ENCODE peak calls at places on chromosomes 7 and 10, in six cellular contexts. I, X, F, N, D and B are unnamed samples.

GRCh38 chr10:7192831-7193348 is 217.9 kb downstream of the SFMBT2 start:
- DNase-seq in F (no peak), I (no peak), N (no peak), X (no peak), D (no peak), B (no peak)

GRCh38 chr7:97021443-97022261 is 3.0 kb downstream of the DLX5 start:
- DNase-seq in X (no peak), D (peak), F (no peak), I (no peak), N (no peak), B (no peak)

GRCh38 chr10:76311752-76312699 is 880.6 kb downstream of the LRMDA start:
- DNase-seq in X (peak), D (no peak), N (peak), F (peak), I (no peak), B (peak)

GRCh38 chr10:102402512-102402896 is 7.0 kb downstream of the NFKB2 start:
- DNase-seq in I (no peak), D (no peak), X (no peak), N (no peak), F (no peak), B (no peak)

GRCh38 chr10:125102216-125102615 is 58.1 kb downstream of the CTBP2 start:
- DNase-seq in F (no peak), X (peak), D (no peak), N (no peak), I (peak), B (peak)

GRCh38 chr10:121157998-121158397 is 306.8 kb downstream of the WDR11 start:
- DNase-seq in X (no peak), I (no peak), N (no peak), F (peak), D (no peak), B (no peak)

GRCh38 chr10:119412244-119412750 is 130.2 kb downstream of the RGS10 start:
- DNase-seq in X (no peak), N (peak), F (no peak), I (peak), D (no peak), B (no peak)

GRCh38 chr10:80275135-80275498 is 14.3 kb downstream of the MAT1A start:
- DNase-seq in F (no peak), N (no peak), D (no peak), X (no peak), I (no peak), B (no peak)

GRCh38 chr10:20885678-20886077 is 11.4 kb downstream of the NEBL start:
- DNase-seq in F (no peak), I (no peak), N (no peak), X (peak), D (no peak), B (no peak)

GRCh38 chr7:133386204-133386603 is 133.3 kb downstream of the EXOC4 start:
- DNase-seq in X (no peak), F (no peak), D (no peak), N (no peak), I (no peak), B (no peak)

GRCh38 chr10:96306516-96306915 is 2.3 kb downstream of the DNTT start:
- DNase-seq in I (no peak), N (no peak), D (no peak), F (no peak), X (no peak), B (no peak)

GRCh38 chr7:86558680-86559079 is 85.0 kb upstream of the GRM3 start:
- DNase-seq in I (no peak), F (no peak), X (no peak), N (no peak), D (no peak), B (no peak)

GRCh38 chr7:30897770-30898169 is 13.9 kb upstream of the AQP1 start:
- DNase-seq in F (no peak), D (no peak), N (no peak), X (no peak), I (no peak), B (no peak)

GRCh38 chr10:48316236-48316635 is 9.8 kb downstream of the MAPK8 start:
- DNase-seq in X (no peak), I (no peak), D (no peak), N (no peak), F (no peak), B (no peak)

GRCh38 chr7:4006687-4007086 is 675.4 kb upstream of the FOXK1 start:
- DNase-seq in X (no peak), N (peak), F (no peak), D (no peak), I (no peak), B (peak)

GRCh38 chr7:151699147-151699546 is 177.8 kb downstream of the PRKAG2 start:
- DNase-seq in N (no peak), F (peak), X (peak), D (no peak), I (peak), B (no peak)

GRCh38 chr10:129883637-129884389 is 80.3 kb downstream of the EBF3 start:
- DNase-seq in X (no peak), N (no peak), D (no peak), F (no peak), I (no peak), B (no peak)

GRCh38 chr10:92573798-92574544 is at the start of gene IDE:
- DNase-seq in D (peak), N (peak), I (peak), X (peak), F (peak), B (peak)

GRCh38 chr7:91892821-91893340 is 12.4 kb upstream of the MTERF1 start:
- DNase-seq in X (no peak), F (peak), N (no peak), I (peak), D (no peak), B (no peak)

GRCh38 chr10:3241128-3242057 is 68.8 kb upstream of the PITRM1 start:
- DNase-seq in N (no peak), D (no peak), I (no peak), X (no peak), F (no peak), B (no peak)

GRCh38 chr10:103476046-103476768 is 2.8 kb downstream of the CALHM3 start:
- DNase-seq in X (peak), D (no peak), N (peak), F (peak), I (no peak), B (no peak)

GRCh38 chr10:77165445-77166316 is 471.9 kb downstream of the KCNMA1 start:
- DNase-seq in D (peak), N (peak), F (peak), I (peak), X (peak), B (peak)

GRCh38 chr7:152133804-152134203 is 108.3 kb downstream of the GALNT11 start:
- DNase-seq in F (no peak), D (no peak), N (no peak), X (no peak), I (no peak), B (no peak)

GRCh38 chr10:3264178-3264867 is 91.7 kb upstream of the PITRM1 start:
- DNase-seq in I (no peak), X (no peak), D (no peak), N (no peak), F (no peak), B (no peak)

GRCh38 chr10:127441350-127442219 is 107.5 kb upstream of the NPS start:
- DNase-seq in X (no peak), F (no peak), N (no peak), I (no peak), D (peak), B (no peak)

GRCh38 chr7:38374507-38374906 is 101.1 kb upstream of the TARP start:
- DNase-seq in D (peak), F (peak), I (peak), X (peak), N (peak), B (peak)

GRCh38 chr10:16779375-16779774 is 37.8 kb downstream of the RSU1 start:
- DNase-seq in X (no peak), N (no peak), D (no peak), I (no peak), F (no peak), B (no peak)

GRCh38 chr7:27814054-27814453 is 74.1 kb downstream of the TAX1BP1 start:
- DNase-seq in D (no peak), X (no peak), N (no peak), I (peak), F (no peak), B (no peak)

GRCh38 chr7:27804139-27804538 is 64.2 kb downstream of the TAX1BP1 start:
- DNase-seq in X (no peak), D (no peak), N (no peak), I (no peak), F (no peak), B (peak)

GRCh38 chr7:27812706-27813105 is 72.7 kb downstream of the TAX1BP1 start:
- DNase-seq in N (no peak), X (no peak), D (no peak), F (no peak), I (no peak), B (no peak)

GRCh38 chr7:27810186-27810585 is 70.2 kb downstream of the TAX1BP1 start:
- DNase-seq in N (no peak), D (no peak), X (no peak), F (no peak), I (no peak), B (no peak)

DNA sequence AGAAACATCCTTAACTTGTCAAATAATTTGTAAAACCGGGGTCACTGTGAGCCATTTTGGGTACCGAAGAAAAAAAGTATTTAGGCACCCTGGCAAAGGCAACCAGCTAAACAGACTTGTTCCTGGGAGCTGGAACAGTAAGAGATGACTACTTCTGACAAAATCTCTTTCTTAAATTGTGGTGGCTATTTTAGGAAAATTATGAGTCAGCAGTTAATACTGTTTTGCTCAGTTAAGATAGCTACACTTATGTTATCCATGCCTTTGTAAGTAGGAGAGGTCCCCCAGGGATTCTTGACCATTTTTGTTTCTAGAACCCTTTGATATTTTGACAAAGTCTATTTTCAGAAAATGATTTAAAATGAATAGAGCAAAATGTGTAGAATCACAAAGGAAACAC is 68.7 kb downstream of the TAX1BP1 start:
- DNase-seq in I (peak), X (no peak), D (no peak), N (no peak), F (no peak), B (no peak)
- TF ChIP-seq RFX5 in I (no peak), X (no peak), D (no peak), N (no peak), F (no peak), B (no peak)

DNA sequence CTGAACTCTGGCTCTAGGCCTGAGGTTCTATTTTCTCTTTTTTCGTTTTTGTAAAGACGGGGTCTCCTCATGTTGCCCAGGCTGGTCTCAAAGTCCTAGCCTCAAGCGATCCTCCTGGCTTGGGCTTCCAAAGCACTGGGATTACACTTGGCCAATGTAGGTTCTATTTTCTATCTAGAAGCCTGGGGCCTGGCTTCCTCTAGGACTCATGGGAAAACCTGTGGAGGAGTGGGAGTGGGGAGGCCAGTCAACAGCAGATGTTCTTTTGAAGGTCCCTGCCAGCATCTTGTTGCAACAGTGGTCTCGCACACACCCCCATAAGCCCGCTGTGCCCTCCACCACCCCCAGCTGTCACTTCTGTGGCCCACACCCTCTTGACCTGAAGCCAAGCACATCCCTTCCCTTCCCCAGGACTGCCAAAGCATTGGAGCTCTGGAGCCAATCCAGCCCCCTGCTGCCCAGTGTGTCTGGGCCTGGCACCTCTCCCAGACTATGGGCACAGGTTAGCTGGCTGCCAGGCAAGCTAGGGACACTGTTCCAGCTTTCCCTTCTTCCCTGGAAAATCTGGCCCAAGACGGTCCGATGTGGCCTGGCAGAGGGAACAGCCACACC is 1.9 kb upstream of the STX1A start:
- DNase-seq in F (no peak), I (no peak), D (no peak), X (peak), N (peak), B (no peak)
- TF ChIP-seq RFX5 in F (no peak), I (no peak), D (no peak), X (no peak), N (no peak), B (no peak)

GRCh38 chr7:31933481-31933880 is 136.7 kb downstream of the PDE1C start:
- DNase-seq in F (no peak), I (peak), N (no peak), X (peak), D (no peak), B (no peak)
- TF ChIP-seq RFX5 in F (no peak), I (no peak), N (no peak), X (no peak), D (no peak), B (no peak)

GRCh38 chr10:32149257-32149955 is 93.2 kb upstream of the KIF5B start:
- DNase-seq in F (peak), D (no peak), I (peak), X (peak), N (no peak), B (no peak)
- TF ChIP-seq RFX5 in F (no peak), D (no peak), I (no peak), X (no peak), N (no peak), B (no peak)

GRCh38 chr7:67794544-67794943 is 797.9 kb downstream of the TYW1 start:
- DNase-seq in X (no peak), N (no peak), D (no peak), F (no peak), I (no peak), B (no peak)

GRCh38 chr7:67786021-67786420 is 789.4 kb downstream of the TYW1 start:
- DNase-seq in N (no peak), F (no peak), D (no peak), I (no peak), X (no peak), B (no peak)

GRCh38 chr7:67791918-67792317 is 795.3 kb downstream of the TYW1 start:
- DNase-seq in F (no peak), D (no peak), I (no peak), N (peak), X (no peak), B (no peak)

DNA sequence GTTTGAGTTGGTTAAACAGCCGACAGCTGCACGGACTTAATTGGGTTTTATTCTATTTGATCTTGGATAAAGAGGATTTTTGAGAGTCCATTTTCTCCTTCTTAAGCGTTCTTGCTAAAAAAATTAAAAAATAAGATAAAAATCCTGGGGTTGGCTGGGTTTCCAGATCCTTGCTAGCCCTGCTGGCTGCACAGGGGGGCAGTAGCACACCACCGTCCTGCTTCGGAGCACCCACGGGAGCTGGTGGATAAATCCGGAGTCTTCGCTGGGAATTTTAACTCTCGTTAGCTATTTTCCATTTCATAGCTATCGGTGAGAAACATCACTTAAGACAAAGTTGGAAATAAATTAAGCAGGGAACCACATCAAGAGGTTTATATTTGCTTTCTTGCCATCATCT is 792.1 kb downstream of the TYW1 start:
- DNase-seq in X (peak), D (peak), N (peak), I (no peak), F (peak), B (no peak)
- TF ChIP-seq RFX5 in X (no peak), D (no peak), N (no peak), I (no peak), F (no peak), B (no peak)

GRCh38 chr7:1466524-1467271 is 7.4 kb upstream of the MICALL2 start:
- DNase-seq in F (peak), D (peak), X (peak), I (peak), N (peak), B (peak)
- TF ChIP-seq RFX5 in F (no peak), D (no peak), X (no peak), I (no peak), N (no peak), B (no peak)

DNA sequence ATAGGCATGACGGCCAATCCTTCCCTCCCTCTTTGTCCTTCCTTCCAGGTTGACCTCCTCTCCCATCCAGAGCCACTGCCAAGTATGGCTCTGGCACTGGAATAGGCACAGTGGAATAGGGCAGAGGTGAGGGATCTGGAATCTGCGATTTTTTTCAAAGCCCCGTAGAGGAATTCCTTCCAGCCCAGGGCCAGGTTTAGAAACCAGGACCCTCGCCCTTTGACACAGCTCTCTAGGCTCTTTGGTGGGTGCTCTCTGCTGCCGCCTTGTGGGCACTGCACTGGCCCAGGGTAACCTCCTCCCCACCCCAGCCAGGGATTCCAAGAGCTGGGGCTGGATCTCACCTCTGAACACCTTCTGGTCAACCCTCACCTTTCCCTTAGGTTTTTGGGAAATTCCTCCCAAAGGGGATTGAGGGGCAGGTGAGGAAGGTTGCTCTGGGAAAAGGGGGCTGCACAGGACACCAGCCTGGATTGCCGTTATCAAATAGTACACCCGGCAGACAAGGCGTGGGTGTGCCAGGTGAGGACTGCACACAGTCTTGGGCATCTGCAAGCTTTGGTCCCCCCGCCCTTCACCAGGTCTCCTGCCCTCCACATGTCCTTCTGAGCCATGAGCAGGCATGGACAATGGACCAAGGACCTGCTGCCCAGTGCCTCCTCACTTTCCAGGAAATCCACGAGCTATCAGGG is 22.8 kb downstream of the C10orf105 start:
- DNase-seq in D (peak), F (peak), X (peak), N (peak), I (no peak), B (peak)
- TF ChIP-seq RFX5 in D (no peak), F (no peak), X (no peak), N (no peak), I (no peak), B (no peak)

GRCh38 chr7:81075150-81075549 is 156.3 kb upstream of the SEMA3C start:
- DNase-seq in F (no peak), D (no peak), X (no peak), N (no peak), I (peak), B (no peak)
- TF ChIP-seq RFX5 in F (no peak), D (no peak), X (no peak), N (no peak), I (no peak), B (no peak)

GRCh38 chr7:100547872-100548271 is 8.9 kb downstream of the AGFG2 start:
- DNase-seq in I (no peak), F (peak), D (no peak), N (peak), X (no peak), B (no peak)

GRCh38 chr7:100545636-100546128 is 6.7 kb downstream of the AGFG2 start:
- DNase-seq in X (peak), D (no peak), F (peak), I (peak), N (peak), B (peak)

GRCh38 chr7:100546868-100547800 is 8.1 kb downstream of the AGFG2 start:
- DNase-seq in I (no peak), D (no peak), N (no peak), X (no peak), F (peak), B (no peak)

GRCh38 chr7:100544949-100545635 is 6.1 kb downstream of the AGFG2 start:
- DNase-seq in X (no peak), N (no peak), F (no peak), I (peak), D (no peak), B (peak)

DNA sequence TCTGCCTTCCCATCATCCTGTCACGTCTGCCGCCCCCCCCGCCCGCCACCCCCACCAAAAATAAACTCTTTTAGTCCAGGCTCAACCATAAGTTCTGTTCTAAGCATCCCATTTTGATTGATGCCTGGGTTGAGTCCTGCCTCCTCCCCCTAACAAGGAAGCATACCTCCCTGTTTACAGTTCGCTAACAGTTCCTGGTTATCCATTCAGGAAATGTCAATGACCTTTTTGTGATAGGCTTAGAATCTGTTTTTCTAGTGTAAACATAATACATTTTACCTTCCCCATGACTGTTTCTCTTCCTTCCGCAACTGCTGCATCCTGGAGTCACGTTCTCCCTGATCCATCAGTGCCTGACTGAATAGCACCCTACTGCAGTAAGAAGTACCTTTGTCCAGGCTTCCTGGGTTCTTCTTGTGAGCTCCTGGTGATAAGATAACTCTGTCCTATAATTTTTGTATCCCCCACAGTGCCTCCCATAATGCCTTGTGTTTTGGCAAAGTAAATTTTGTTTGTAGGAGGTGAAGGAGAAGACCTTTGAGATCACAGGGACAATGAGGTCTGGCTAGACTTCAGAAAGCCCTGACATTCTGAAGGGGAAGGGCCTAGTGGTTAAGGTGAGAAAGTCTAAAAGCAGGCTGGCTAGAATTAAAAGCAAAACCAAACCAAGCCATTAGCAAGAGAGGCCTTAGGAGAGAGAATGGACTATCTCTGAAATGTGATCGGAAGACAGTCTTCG is 7.3 kb downstream of the AGFG2 start:
- DNase-seq in X (peak), D (no peak), F (no peak), I (no peak), N (no peak), B (peak)
- TF ChIP-seq RFX5 in X (no peak), D (no peak), F (no peak), I (no peak), N (no peak), B (no peak)

GRCh38 chr7:143042159-143042820 is 9.9 kb upstream of the OR6V1 start:
- DNase-seq in F (no peak), N (no peak), I (no peak), X (no peak), D (no peak), B (peak)

GRCh38 chr7:143041346-143041745 is 10.8 kb upstream of the OR6V1 start:
- DNase-seq in X (no peak), D (no peak), F (no peak), I (no peak), N (no peak), B (no peak)

GRCh38 chr7:143042821-143043271 is 9.3 kb upstream of the OR6V1 start:
- DNase-seq in D (no peak), X (no peak), I (no peak), N (no peak), F (no peak), B (peak)

GRCh38 chr7:143040209-143040710 is 11.9 kb upstream of the OR6V1 start:
- DNase-seq in F (no peak), X (no peak), D (no peak), N (no peak), I (no peak), B (no peak)

GRCh38 chr7:143038635-143039034 is 11.7 kb upstream of the OR9A2 start:
- DNase-seq in I (no peak), F (no peak), D (no peak), N (no peak), X (no peak), B (no peak)
- TF ChIP-seq RFX5 in I (no peak), F (no peak), D (no peak), N (no peak), X (no peak), B (no peak)